ENCODE peak calls at places on chromosomes 4 and X, in four cellular contexts. X is K562, B is HepG2, M is A549. L is an unnamed sample.

GRCh38 chr4:39706334-39706733 is 8.4 kb downstream of the UBE2K start:
- DNase-seq in X (no peak), B (peak), M (no peak), L (no peak)

GRCh38 chrX:107551546-107551945 is 76.8 kb upstream of the PRPS1 start:
- DNase-seq in X (no peak), B (no peak), M (no peak), L (no peak)

GRCh38 chr4:37780444-37781133 is 45.9 kb upstream of the PGM2 start:
- DNase-seq in X (no peak), B (peak), M (no peak), L (no peak)

GRCh38 chr4:77349796-77350195 is 192.8 kb downstream of the CCNG2 start:
- DNase-seq in X (no peak), B (no peak), M (no peak), L (no peak)

GRCh38 chr4:147312376-147313046 is 168.4 kb upstream of the EDNRA start:
- DNase-seq in X (no peak), B (no peak), M (no peak), L (no peak)

GRCh38 chrX:19683817-19684216 is 168.5 kb upstream of the MAP3K15 start:
- DNase-seq in X (no peak), B (no peak), M (no peak), L (no peak)

GRCh38 chr4:141002323-141002805 is 130.9 kb downstream of the RNF150 start:
- DNase-seq in X (no peak), B (no peak), M (no peak), L (no peak)

GRCh38 chr4:80235451-80235850 is 31.0 kb upstream of the FGF5 start:
- DNase-seq in X (no peak), B (no peak), M (no peak), L (no peak)

GRCh38 chr4:61385302-61385701 is 185.2 kb downstream of the ADGRL3 start:
- DNase-seq in X (no peak), B (no peak), M (no peak), L (no peak)

GRCh38 chr4:28256295-28256694 is 1395.7 kb downstream of the STIM2 start:
- DNase-seq in X (no peak), B (no peak), M (no peak), L (no peak)

GRCh38 chr4:168864831-168865541 is 145.1 kb downstream of the CBR4 start:
- DNase-seq in X (peak), B (no peak), M (no peak), L (no peak)

GRCh38 chr4:2913168-2913567 is 50.0 kb downstream of the NOP14 start:
- DNase-seq in X (no peak), B (no peak), M (no peak), L (no peak)

GRCh38 chr4:165994706-165995105 is 121.7 kb downstream of the TLL1 start:
- DNase-seq in X (no peak), B (no peak), M (no peak), L (no peak)

GRCh38 chr4:85938062-85938461 is 421.8 kb downstream of the MAPK10 start:
- DNase-seq in X (no peak), B (no peak), M (no peak), L (no peak)

GRCh38 chrX:16436348-16437188 is 213.4 kb upstream of the S100G start:
- DNase-seq in X (peak), B (peak), M (peak), L (peak)

GRCh38 chr4:110515676-110516075 is 39.7 kb downstream of the ENPEP start:
- DNase-seq in X (peak), B (no peak), M (no peak), L (no peak)

GRCh38 chr4:177485528-177485927 is 43.3 kb upstream of the AGA start:
- DNase-seq in X (no peak), B (no peak), M (no peak), L (no peak)

GRCh38 chr4:185039508-185040273 is 21.4 kb downstream of the HELT start:
- DNase-seq in X (peak), B (peak), M (peak), L (peak)

GRCh38 chrX:48998391-48998790 is 3.7 kb downstream of the GRIPAP1 start:
- DNase-seq in X (peak), B (no peak), M (no peak), L (no peak)

DNA sequence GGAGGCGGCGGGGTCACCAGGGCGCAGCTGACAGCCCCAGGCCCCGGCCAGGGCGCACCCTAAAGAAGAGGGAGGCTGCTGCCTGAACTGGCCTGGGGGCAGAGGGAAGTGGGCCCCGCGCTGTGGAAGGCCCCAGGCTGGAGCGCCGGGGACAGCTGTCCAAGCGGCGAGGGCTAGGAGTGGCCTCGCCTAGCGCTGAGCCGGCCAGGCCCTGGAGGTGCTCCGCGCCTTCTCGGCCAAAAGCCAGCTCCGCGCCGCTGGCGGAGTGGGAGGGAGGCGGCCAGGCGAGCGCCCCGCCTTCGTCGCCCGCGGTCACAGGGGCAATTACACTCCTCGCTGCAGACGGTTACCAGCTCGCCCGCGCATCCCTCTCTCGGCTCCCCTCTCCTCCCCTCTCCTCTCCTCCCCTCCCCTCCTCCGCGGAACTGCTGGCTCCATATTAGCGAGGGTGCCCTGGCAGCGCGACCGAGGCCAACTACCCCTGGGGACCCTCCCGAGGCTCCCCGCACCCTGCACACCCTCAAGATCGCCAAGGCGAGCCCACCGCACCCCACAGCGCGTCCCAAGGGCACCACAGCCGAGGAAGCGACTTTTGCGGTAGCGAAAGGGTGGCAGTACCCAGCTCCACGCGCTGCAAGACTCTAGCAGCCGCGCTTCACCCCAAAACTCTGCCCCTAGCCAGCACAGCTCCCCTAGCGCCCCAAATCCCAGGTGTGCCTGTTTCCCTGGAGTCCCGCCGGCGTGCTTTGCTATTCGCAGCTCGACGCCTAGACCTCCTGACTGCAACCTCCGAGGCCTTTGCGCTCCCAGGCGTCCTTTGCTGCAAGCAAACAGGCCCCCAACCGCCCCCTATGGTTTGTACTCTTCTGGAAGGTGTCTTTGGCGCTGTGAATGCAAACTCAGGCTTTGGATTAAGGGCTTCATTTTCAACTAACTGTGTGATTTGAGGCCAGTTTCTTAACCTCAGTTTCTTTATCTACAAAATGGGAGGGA is 91.4 kb downstream of the BCOR start:
- DNase-seq in X (no peak), B (no peak), M (no peak), L (no peak)
- TF ChIP-seq HDAC2 in X (no peak), B (no peak), M (no peak), L (no peak)

GRCh38 chr4:56655627-56656345 is 25.3 kb downstream of the HOPX start:
- DNase-seq in X (no peak), B (no peak), M (no peak), L (no peak)
- TF ChIP-seq CHD4 in X (no peak), B (no peak), M (no peak), L (no peak)

GRCh38 chr4:12852338-12853307 is 631.5 kb downstream of the RAB28 start:
- DNase-seq in X (peak), B (peak), M (peak), L (no peak)
- TF ChIP-seq HDAC2 in X (no peak), B (no peak), M (no peak), L (no peak)

GRCh38 chr4:74544655-74545361 is 99.9 kb downstream of the AREG start:
- DNase-seq in X (peak), B (peak), M (no peak), L (no peak)
- TF ChIP-seq CHD4 in X (no peak), B (no peak), M (no peak), L (no peak)

DNA sequence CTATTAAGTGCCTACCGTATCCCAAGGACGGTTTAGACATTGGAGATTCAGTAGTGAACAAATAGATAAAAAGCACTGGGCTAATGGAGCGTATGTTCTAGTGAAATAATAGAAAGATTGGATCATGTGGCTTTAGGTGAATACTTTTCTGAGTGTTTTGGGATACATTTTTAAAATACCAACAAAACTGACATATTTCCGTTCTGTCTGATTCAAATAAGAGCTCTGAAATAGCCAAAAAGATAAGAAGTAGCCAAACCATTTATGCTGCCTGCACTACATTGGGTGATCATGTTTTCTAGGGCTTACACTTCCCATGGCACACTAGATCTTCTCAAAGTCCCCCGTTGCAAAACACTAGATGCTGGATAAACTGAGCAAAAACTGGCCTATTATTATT is 14.2 kb downstream of the IGFBP7 start:
- DNase-seq in X (no peak), B (no peak), M (no peak), L (no peak)
- TF ChIP-seq HDAC2 in X (no peak), B (no peak), M (no peak), L (no peak)

GRCh38 chr4:6826781-6827508 is 44.4 kb downstream of the KIAA0232 start:
- DNase-seq in X (peak), B (no peak), M (no peak), L (no peak)
- TF ChIP-seq CHD4 in X (no peak), B (no peak), M (no peak), L (no peak)

GRCh38 chr4:163654621-163655020 is 160.1 kb downstream of the TMA16 start:
- DNase-seq in X (no peak), B (no peak), M (no peak), L (no peak)

GRCh38 chr4:163649557-163650091 is 155.1 kb downstream of the TMA16 start:
- DNase-seq in X (no peak), B (no peak), M (no peak), L (no peak)

DNA sequence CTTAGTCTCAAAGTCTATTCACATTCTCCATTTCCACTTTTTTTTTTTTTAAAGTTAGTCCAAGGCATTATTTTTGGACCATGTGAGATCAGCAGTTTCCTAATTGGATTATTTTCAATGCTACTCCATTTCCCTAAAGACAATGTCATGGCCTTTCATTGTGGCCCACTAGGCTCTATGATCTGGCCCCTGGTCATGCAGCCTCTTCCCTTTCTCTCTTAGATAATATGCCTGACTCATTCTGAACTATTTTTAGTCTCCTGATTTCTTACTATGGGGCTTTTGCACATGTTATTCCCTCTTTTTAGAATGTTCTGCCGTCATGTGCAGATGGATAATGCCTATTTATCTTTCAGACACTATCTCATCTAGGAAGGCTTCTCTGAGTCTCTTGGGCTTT is 157.3 kb downstream of the TMA16 start:
- DNase-seq in X (peak), B (no peak), M (no peak), L (no peak)
- TF ChIP-seq HDAC2 in X (no peak), B (no peak), M (no peak), L (no peak)

GRCh38 chrX:129495941-129496340 is 27.3 kb downstream of the SMARCA1 start:
- DNase-seq in X (no peak), B (no peak), M (no peak), L (no peak)

GRCh38 chrX:129494887-129495286 is 28.4 kb downstream of the SMARCA1 start:
- DNase-seq in X (no peak), B (no peak), M (no peak), L (no peak)

GRCh38 chrX:129496625-129497024 is 26.7 kb downstream of the SMARCA1 start:
- DNase-seq in X (no peak), B (no peak), M (no peak), L (no peak)

GRCh38 chrX:129490330-129490729 is 33.0 kb downstream of the SMARCA1 start:
- DNase-seq in X (no peak), B (no peak), M (no peak), L (no peak)

DNA sequence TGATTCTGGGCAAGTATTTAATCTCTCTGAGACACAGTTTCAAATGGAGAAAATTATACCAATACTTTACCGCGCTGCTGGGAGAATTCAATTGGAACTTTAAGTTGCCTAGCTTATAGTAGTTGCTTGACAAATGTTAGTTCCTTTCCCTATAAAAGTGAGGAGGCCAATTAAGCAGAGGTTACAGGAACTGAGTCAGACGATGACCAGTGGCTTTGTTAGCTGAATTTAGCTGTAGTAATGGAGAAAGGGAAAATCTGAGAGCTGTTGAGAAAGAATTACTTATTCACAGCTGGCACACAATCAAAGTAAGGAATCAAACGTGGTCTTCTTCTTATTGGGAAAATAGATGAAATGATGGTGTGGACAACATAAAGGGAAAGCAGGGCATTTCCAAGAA is 29.6 kb downstream of the SMARCA1 start:
- DNase-seq in X (no peak), B (no peak), M (no peak), L (no peak)
- TF ChIP-seq CHD4 in X (no peak), B (no peak), M (no peak), L (no peak)

GRCh38 chrX:44343412-44343942 is at the start of gene EFHC2:
- DNase-seq in X (peak), B (no peak), M (peak), L (no peak)
- TF ChIP-seq HDAC2 in X (no peak), B (no peak), M (no peak), L (no peak)